ENCODE peak calls at places on chromosomes 16 and 17, in ten cellular contexts. R, D, X, E, V, Y, N, I, K and L are unnamed samples.
A peak's percentile ranks its signal among the peaks of the same experiment; 100 is the strongest.

GRCh38 chr16:85029413-85029794 is 1.8 kb downstream of the KIAA0513 start:
- DNase-seq in I (peak; percentile 68), X (peak; percentile 73), K (no peak), V (no peak), D (peak; percentile 44), E (no peak), Y (no peak), N (peak; percentile 66), R (no peak), L (peak; percentile 29)

GRCh38 chr16:28264656-28265055 is 27.7 kb upstream of the SBK1 start:
- DNase-seq in Y (no peak), K (no peak), N (no peak), I (peak; percentile 47), X (no peak), R (no peak), D (no peak), E (peak; percentile 75), V (no peak), L (peak; percentile 31)

GRCh38 chr17:43814714-43815113 is 18.2 kb downstream of the MPP3 start:
- DNase-seq in K (no peak), R (no peak), I (peak; percentile 83), V (no peak), D (no peak), E (no peak), N (no peak), Y (no peak), X (no peak), L (no peak)

GRCh38 chr16:30951785-30952184 is 2.9 kb downstream of the ORAI3 start:
- DNase-seq in D (no peak), I (no peak), K (no peak), N (no peak), E (peak; percentile 81), X (peak; percentile 79), V (no peak), R (no peak), Y (no peak), L (no peak)

GRCh38 chr16:50509521-50510341 is 38.5 kb upstream of the NKD1 start:
- DNase-seq in Y (no peak), X (no peak), E (no peak), D (peak; percentile 41), N (peak; percentile 48), V (no peak), R (peak; percentile 48), I (peak; percentile 30), K (no peak), L (no peak)

GRCh38 chr17:65345261-65346060 is 208.3 kb downstream of the RGS9 start:
- DNase-seq in E (no peak), V (no peak), N (no peak), X (no peak), Y (no peak), K (no peak), D (no peak), I (no peak), R (no peak), L (no peak)

GRCh38 chr16:67148221-67148620 is 2.6 kb downstream of the B3GNT9 start:
- DNase-seq in X (no peak), N (no peak), K (no peak), V (no peak), E (no peak), D (no peak), Y (no peak), I (no peak), R (no peak), L (no peak)

GRCh38 chr16:74603848-74604247 is 3.1 kb downstream of the GLG1 start:
- DNase-seq in D (no peak), R (no peak), E (no peak), X (no peak), N (no peak), K (no peak), V (no peak), I (no peak), Y (no peak), L (no peak)

GRCh38 chr17:68684860-68685493 is 83.8 kb upstream of the FAM20A start:
- DNase-seq in X (peak; percentile 37), E (no peak), D (no peak), I (peak; percentile 74), R (no peak), N (no peak), K (no peak), V (peak; percentile 78), Y (no peak), L (no peak)